ENCODE peak calls at places on chromosomes 11 and 22, in seven cellular contexts. K is thyroid gland, O is head of caudate nucleus, F is C1 segment of cervical spinal cord, G is left ventricle myocardium superior, J is AG08396, Z is AG04449. U is an unnamed sample.

GRCh38 chr11:70672991-70673670 is 274.8 kb downstream of the CTTN start:
- DNase-seq in K (no peak), O (no peak), F (peak; percentile 36), G (no peak), J (no peak), Z (no peak), U (no peak)

GRCh38 chr11:122791836-122792235 is 46.5 kb upstream of the CRTAM start:
- DNase-seq in K (no peak), O (peak; percentile 59), F (peak; percentile 60), G (no peak), J (peak; percentile 42), Z (no peak), U (no peak)

GRCh38 chr11:5550440-5551095 is 2.2 kb upstream of the OR52H1 start:
- DNase-seq in K (no peak), O (no peak), F (no peak), G (no peak), J (peak; percentile 52), Z (peak; percentile 40), U (no peak)

GRCh38 chr22:45246060-45246985 is 5.6 kb upstream of the KIAA0930 start:
- DNase-seq in K (no peak), O (no peak), F (no peak), G (no peak), J (peak; percentile 86), Z (peak; percentile 97), U (no peak)

GRCh38 chr11:3095712-3096361 is 38.6 kb upstream of the CARS1 start:
- DNase-seq in K (no peak), O (no peak), F (no peak), G (no peak), J (peak; percentile 87), Z (no peak), U (no peak)

GRCh38 chr22:19889951-19890350 is 35.3 kb upstream of the GNB1L start:
- DNase-seq in K (no peak), O (no peak), F (no peak), G (peak; percentile 20), J (no peak), Z (no peak), U (no peak)

GRCh38 chr11:124670732-124671131 is 2.8 kb downstream of the SIAE start:
- DNase-seq in K (no peak), O (peak; percentile 70), F (no peak), G (no peak), J (no peak), Z (no peak), U (no peak)

GRCh38 chr11:57134284-57134683 is 47.5 kb upstream of the LRRC55 start:
- DNase-seq in K (no peak), O (no peak), F (no peak), G (no peak), J (no peak), Z (no peak), U (no peak)

GRCh38 chr11:2816517-2816916 is 69.1 kb downstream of the CDKN1C start:
- DNase-seq in K (no peak), O (no peak), F (no peak), G (peak; percentile 19), J (no peak), Z (no peak), U (no peak)

GRCh38 chr11:123404626-123405025 is 25.4 kb upstream of the GRAMD1B start:
- DNase-seq in K (no peak), O (no peak), F (no peak), G (no peak), J (no peak), Z (no peak), U (no peak)

GRCh38 chr22:37088108-37088605 is 21.4 kb downstream of the TMPRSS6 start:
- DNase-seq in K (peak; percentile 16), O (no peak), F (no peak), G (no peak), J (no peak), Z (no peak), U (no peak)

GRCh38 chr11:76863196-76863777 is 2.6 kb downstream of the ACER3 start:
- DNase-seq in K (no peak), O (no peak), F (no peak), G (no peak), J (no peak), Z (no peak), U (no peak)

GRCh38 chr11:76635991-76636520 is 34.5 kb downstream of the LRRC32 start:
- DNase-seq in K (no peak), O (no peak), F (no peak), G (no peak), J (no peak), Z (no peak), U (no peak)

GRCh38 chr11:134333951-134334350 is 2.2 kb downstream of the GLB1L2 start:
- DNase-seq in K (no peak), O (no peak), F (no peak), G (no peak), J (no peak), Z (no peak), U (no peak)

GRCh38 chr11:124667601-124668000 is 5.9 kb downstream of the SIAE start:
- DNase-seq in K (no peak), O (no peak), F (no peak), G (no peak), J (no peak), Z (no peak), U (no peak)

GRCh38 chr11:103807806-103808205 is 228.6 kb upstream of the DDI1 start:
- DNase-seq in K (no peak), O (no peak), F (no peak), G (no peak), J (no peak), Z (no peak), U (no peak)

GRCh38 chr22:38704568-38705234 is 1.0 kb upstream of the GTPBP1 start:
- DNase-seq in K (no peak), O (no peak), F (no peak), G (no peak), J (no peak), Z (no peak), U (no peak)

GRCh38 chr22:22088658-22089458 is 106.3 kb upstream of the TOP3B start:
- DNase-seq in K (no peak), O (no peak), F (no peak), G (no peak), J (no peak), Z (no peak), U (no peak)

GRCh38 chr22:45787770-45788169 is 116.1 kb downstream of the ATXN10 start:
- DNase-seq in K (no peak), O (no peak), F (no peak), G (no peak), J (no peak), Z (no peak), U (no peak)

GRCh38 chr22:22696104-22696503 is 51.7 kb downstream of the GGTLC2 start:
- DNase-seq in K (no peak), O (no peak), F (no peak), G (no peak), J (no peak), Z (no peak), U (no peak)

GRCh38 chr22:34847072-34847471 is 218.9 kb upstream of the ISX start:
- DNase-seq in K (no peak), O (no peak), F (no peak), G (no peak), J (no peak), Z (no peak), U (no peak)

GRCh38 chr11:86214710-86215109 is 29.8 kb upstream of the EED start:
- DNase-seq in K (no peak), O (no peak), F (no peak), G (no peak), J (no peak), Z (no peak), U (no peak)

GRCh38 chr11:69300124-69301032 is 6.4 kb downstream of the MYEOV start:
- DNase-seq in K (no peak), O (no peak), F (no peak), G (no peak), J (peak; percentile 46), Z (no peak), U (no peak)

GRCh38 chr11:69094111-69094914 is 45.6 kb downstream of the TPCN2 start:
- DNase-seq in K (peak; percentile 12), O (no peak), F (no peak), G (no peak), J (no peak), Z (no peak), U (no peak)

GRCh38 chr22:23389271-23390071 is 190.6 kb downstream of the IGLL1 start:
- DNase-seq in K (no peak), O (no peak), F (no peak), G (no peak), J (no peak), Z (no peak), U (no peak)

GRCh38 chr11:119721129-119722120 is 7.6 kb downstream of the NECTIN1 start:
- DNase-seq in K (no peak), O (no peak), F (no peak), G (peak; percentile 53), J (peak; percentile 53), Z (no peak), U (peak; percentile 42)

GRCh38 chr22:31490496-31490925 is 869 bp upstream of the EIF4ENIF1 start:
- DNase-seq in K (peak; percentile 43), O (peak; percentile 46), F (peak; percentile 55), G (peak; percentile 41), J (peak; percentile 79), Z (no peak), U (peak; percentile 16)

GRCh38 chr11:66542362-66542761 is 3.5 kb downstream of the ZDHHC24 start:
- DNase-seq in K (no peak), O (no peak), F (no peak), G (no peak), J (peak; percentile 49), Z (no peak), U (no peak)

GRCh38 chr11:77173494-77173893 is 45.4 kb downstream of the MYO7A start:
- DNase-seq in K (no peak), O (no peak), F (no peak), G (peak; percentile 37), J (no peak), Z (no peak), U (no peak)

GRCh38 chr22:20216863-20217499 is 51.1 kb downstream of the RTN4R start:
- DNase-seq in K (no peak), O (no peak), F (no peak), G (no peak), J (no peak), Z (no peak), U (no peak)

GRCh38 chr11:67437082-67437821 is at the start of gene PTPRCAP:
- DNase-seq in K (no peak), O (no peak), F (no peak), G (no peak), J (no peak), Z (no peak), U (no peak)

GRCh38 chr11:95450547-95451123 is 219.6 kb upstream of the SESN3 start:
- DNase-seq in K (no peak), O (no peak), F (no peak), G (no peak), J (no peak), Z (peak; percentile 16), U (no peak)

GRCh38 chr11:45354976-45355705 is 69.0 kb upstream of the SYT13 start:
- DNase-seq in K (peak; percentile 87), O (peak; percentile 78), F (peak; percentile 73), G (peak; percentile 92), J (peak; percentile 31), Z (no peak), U (peak; percentile 90)

GRCh38 chr11:43756575-43756974 is 76.0 kb downstream of the HSD17B12 start:
- DNase-seq in K (no peak), O (no peak), F (no peak), G (no peak), J (peak; percentile 15), Z (peak; percentile 34), U (no peak)

GRCh38 chr11:95149659-95150294 is 60.1 kb downstream of the ENDOD1 start:
- DNase-seq in K (no peak), O (peak; percentile 49), F (peak; percentile 71), G (peak; percentile 52), J (no peak), Z (no peak), U (peak; percentile 35)

GRCh38 chr11:5242933-5243844 is 6.5 kb downstream of the HBG1 start:
- DNase-seq in K (no peak), O (no peak), F (no peak), G (no peak), J (no peak), Z (no peak), U (no peak)

GRCh38 chr11:23730307-23730998 is 766.4 kb upstream of the LUZP2 start:
- DNase-seq in K (no peak), O (no peak), F (no peak), G (no peak), J (no peak), Z (no peak), U (no peak)

GRCh38 chr11:134372961-134373360 is 39.1 kb downstream of the B3GAT1 start:
- DNase-seq in K (no peak), O (no peak), F (no peak), G (no peak), J (no peak), Z (no peak), U (no peak)